ENCODE peak calls at places on chromosomes 1 and 21, in seven cellular contexts. Y is progenitor cell of endocrine pancreas; K is T-helper 9 cell; I is cardiac muscle cell; P is naive thymus-derived CD8-positive, alpha-beta T cell; O is GM23338; R is activated T-cell treated with anti-CD3 and anti-CD28 coated beads for 1 hour. X is an unnamed sample.

GRCh38 chr1:31161571-31161970 is 78.1 kb downstream of the NKAIN1 start:
- DNase-seq in Y (no peak), K (no peak), I (peak; percentile 13), P (no peak), O (no peak), R (no peak), X (no peak)

GRCh38 chr1:92482665-92483441 is 3.9 kb downstream of the GFI1 start:
- DNase-seq in Y (peak; percentile 14), K (peak; percentile 25), I (peak; percentile 16), P (peak; percentile 29), O (peak; percentile 62), R (peak; percentile 32), X (peak; percentile 38)

GRCh38 chr1:43936470-43937151 is 3.0 kb downstream of the ARTN start:
- DNase-seq in Y (peak; percentile 43), K (no peak), I (peak; percentile 38), P (no peak), O (peak; percentile 85), R (no peak), X (no peak)

GRCh38 chr21:24042687-24043086 is 1564.6 kb downstream of the MRPL39 start:
- DNase-seq in Y (no peak), K (no peak), I (no peak), P (no peak), O (no peak), R (no peak), X (no peak)

GRCh38 chr21:41302976-41303375 is 13.6 kb upstream of the FAM3B start:
- DNase-seq in Y (no peak), K (no peak), I (no peak), P (no peak), O (no peak), R (no peak), X (no peak)

GRCh38 chr1:108575241-108575850 is 15.4 kb downstream of the EEIG2 start:
- DNase-seq in Y (no peak), K (no peak), I (no peak), P (no peak), O (no peak), R (no peak), X (no peak)

GRCh38 chr1:25856856-25857255 is 2.4 kb downstream of the AUNIP start:
- DNase-seq in Y (no peak), K (no peak), I (no peak), P (no peak), O (no peak), R (no peak), X (no peak)

GRCh38 chr1:226649780-226650179 is 89.3 kb downstream of the ITPKB start:
- DNase-seq in Y (no peak), K (no peak), I (peak; percentile 41), P (peak; percentile 62), O (peak; percentile 65), R (peak; percentile 26), X (peak; percentile 39)

GRCh38 chr1:154964359-154964758 is 2.8 kb upstream of the PYGO2 start:
- DNase-seq in Y (no peak), K (no peak), I (no peak), P (no peak), O (no peak), R (no peak), X (no peak)

GRCh38 chr1:54052934-54053744 is at the start of the genes TCEANC2 and TMEM59:
- DNase-seq in Y (peak; percentile 90), K (peak; percentile 93), I (peak; percentile 100), P (peak; percentile 97), O (peak; percentile 99), R (peak; percentile 91), X (peak; percentile 96)